ENCODE peak calls at places on chromosome 14, in six cellular contexts. R, J, Q, K, G and E are unnamed samples.

GRCh38 chr14:37172024-37172869 is at the start of gene SLC25A21:
- DNase-seq in G (peak; percentile 93), J (no peak), K (peak; percentile 83), Q (peak; percentile 46), R (peak; percentile 68), E (peak; percentile 77)

GRCh38 chr14:40362856-40363255 is 930.6 kb upstream of the FBXO33 start:
- DNase-seq in J (no peak), R (no peak), G (no peak), Q (no peak), K (no peak), E (no peak)

GRCh38 chr14:77612011-77612620 is 4.3 kb downstream of the SPTLC2 start:
- DNase-seq in G (no peak), J (no peak), K (no peak), Q (no peak), R (no peak), E (no peak)

GRCh38 chr14:90536511-90537191 is 139.8 kb downstream of the CALM1 start:
- DNase-seq in G (no peak), J (no peak), R (no peak), K (no peak), Q (no peak), E (no peak)

GRCh38 chr14:102509744-102510615 is at the start of gene ANKRD9:
- DNase-seq in K (peak; percentile 97), G (peak; percentile 99), Q (peak; percentile 92), J (peak; percentile 99), R (peak; percentile 97), E (peak; percentile 97)

GRCh38 chr14:52043690-52044089 is 25.2 kb downstream of the NID2 start:
- DNase-seq in K (peak; percentile 50), R (peak; percentile 49), J (peak; percentile 89), G (no peak), Q (no peak), E (peak; percentile 36)

GRCh38 chr14:104437703-104438102 is 141.9 kb upstream of the C14orf180 start:
- DNase-seq in R (no peak), G (no peak), J (no peak), K (no peak), Q (no peak), E (no peak)

GRCh38 chr14:77206261-77206824 is 24.7 kb downstream of the TMEM63C start:
- DNase-seq in G (no peak), Q (no peak), J (no peak), K (no peak), R (no peak), E (no peak)

GRCh38 chr14:105711058-105711620 is 184.8 kb downstream of the TMEM121 start:
- DNase-seq in R (no peak), J (no peak), Q (no peak), G (peak; percentile 62), K (no peak), E (no peak)

GRCh38 chr14:77730976-77731497 is 23.1 kb downstream of the SLIRP start:
- DNase-seq in R (no peak), K (no peak), G (no peak), J (no peak), Q (no peak), E (no peak)

GRCh38 chr14:69775012-69775411 is 8.1 kb downstream of the SRSF5 start:
- DNase-seq in G (no peak), R (no peak), J (no peak), K (no peak), Q (no peak), E (no peak)

GRCh38 chr14:103558071-103558882 is 4.2 kb downstream of the BAG5 start:
- DNase-seq in R (no peak), Q (no peak), J (no peak), K (peak; percentile 29), G (no peak), E (no peak)

GRCh38 chr14:87815121-87815520 is 177.9 kb downstream of the GALC start:
- DNase-seq in G (no peak), Q (no peak), R (no peak), J (no peak), K (no peak), E (no peak)

GRCh38 chr14:102633906-102634595 is 41.6 kb downstream of the RCOR1 start:
- DNase-seq in K (no peak), J (no peak), G (no peak), Q (no peak), R (no peak), E (no peak)

GRCh38 chr14:67526676-67527459 is 6.2 kb upstream of the PLEKHH1 start:
- DNase-seq in K (no peak), R (peak; percentile 49), Q (peak; percentile 45), G (no peak), J (no peak), E (peak; percentile 42)

GRCh38 chr14:79580908-79581307 is 630.4 kb downstream of the DIO2 start:
- DNase-seq in K (no peak), R (no peak), J (no peak), G (no peak), Q (no peak), E (no peak)

GRCh38 chr14:73143003-73143402 is 6.7 kb downstream of the PSEN1 start:
- DNase-seq in J (no peak), R (no peak), Q (no peak), K (no peak), G (no peak), E (no peak)

GRCh38 chr14:68622856-68623255 is 170.0 kb downstream of the ZFP36L1 start:
- DNase-seq in G (no peak), Q (no peak), K (no peak), J (peak; percentile 21), R (no peak), E (no peak)

GRCh38 chr14:64531567-64531966 is 9.0 kb upstream of the HSPA2 start:
- DNase-seq in R (no peak), Q (no peak), J (no peak), G (no peak), K (no peak), E (no peak)

GRCh38 chr14:30994681-30995620 is 30.5 kb upstream of the AP4S1 start:
- DNase-seq in R (no peak), Q (no peak), J (no peak), G (no peak), K (no peak), E (no peak)

GRCh38 chr14:33693237-33693636 is 257.6 kb downstream of the EGLN3 start:
- DNase-seq in R (no peak), G (no peak), J (no peak), K (no peak), Q (no peak), E (no peak)

GRCh38 chr14:92902726-92903125 is 20.2 kb upstream of the CHGA start:
- DNase-seq in J (no peak), G (no peak), Q (no peak), K (no peak), R (no peak), E (no peak)

GRCh38 chr14:64249363-64249762 is 44.8 kb downstream of the ESR2 start:
- DNase-seq in R (no peak), Q (no peak), J (no peak), G (no peak), K (no peak), E (no peak)

GRCh38 chr14:74302160-74302628 is 540 bp downstream of the ABCD4 start:
- DNase-seq in J (no peak), K (no peak), G (no peak), R (no peak), Q (no peak), E (no peak)

DNA sequence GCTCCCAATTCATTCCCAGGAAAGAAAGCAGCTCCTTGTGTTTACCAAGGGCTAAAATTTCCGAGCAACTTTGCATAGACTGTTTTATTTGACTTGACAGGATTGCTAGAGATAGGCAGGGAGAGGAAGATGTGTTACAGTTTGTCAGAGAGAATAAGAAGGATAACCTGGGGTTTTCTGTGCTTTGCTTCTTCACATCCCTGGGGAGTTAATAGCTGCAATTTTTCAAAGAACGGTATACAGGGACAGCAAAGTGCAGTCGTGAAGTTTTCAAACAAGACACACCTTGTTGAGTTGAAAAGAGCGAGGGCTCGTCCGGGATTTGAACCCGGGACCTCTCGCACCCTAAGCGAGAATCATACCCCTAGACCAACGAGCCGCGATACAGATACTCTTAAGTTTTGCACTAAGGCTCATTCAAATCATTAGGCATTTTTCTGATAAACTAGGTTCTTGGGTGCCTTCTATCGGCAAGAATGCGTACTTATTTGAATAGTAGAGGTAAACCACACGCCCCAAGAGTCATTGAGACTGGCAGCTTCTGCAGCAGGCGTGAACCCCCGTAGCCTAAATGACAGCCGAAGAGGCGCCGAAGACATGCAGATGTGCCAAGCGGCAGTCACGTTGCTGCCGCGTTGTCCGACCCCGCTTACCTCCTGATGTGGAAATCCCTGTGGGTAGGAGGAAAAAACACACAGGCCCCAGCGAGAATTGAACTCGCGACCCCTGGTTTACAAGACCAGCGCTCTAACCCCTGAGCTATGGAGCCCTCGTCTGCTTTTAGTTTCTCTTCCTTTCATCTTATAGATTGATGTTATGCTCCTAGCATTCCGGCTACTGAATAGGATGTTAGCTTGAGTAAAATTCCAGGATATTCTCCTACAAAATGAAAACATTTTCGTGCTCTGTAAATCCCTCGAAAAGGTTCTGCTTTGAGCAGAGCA is 22.2 kb upstream of the RNASE12 start:
- DNase-seq in Q (peak; percentile 94), K (peak; percentile 87), G (peak; percentile 82), J (peak; percentile 97), R (peak; percentile 86), E (peak; percentile 82)
- TF ChIP-seq EP300 in Q (peak; percentile 30), K (no peak), G (no peak), J (no peak), R (no peak), E (no peak)

GRCh38 chr14:101501858-101502615 is 59.3 kb upstream of the DIO3 start:
- DNase-seq in G (no peak), J (no peak), K (no peak), Q (no peak), R (no peak), E (peak; percentile 16)

GRCh38 chr14:101502761-101503392 is 58.4 kb upstream of the DIO3 start:
- DNase-seq in G (no peak), K (no peak), R (no peak), J (no peak), Q (no peak), E (peak; percentile 19)

GRCh38 chr14:101500681-101501080 is 60.6 kb upstream of the DIO3 start:
- DNase-seq in Q (no peak), G (no peak), J (no peak), K (no peak), R (no peak), E (no peak)

GRCh38 chr14:101500061-101500460 is 61.2 kb upstream of the DIO3 start:
- DNase-seq in Q (no peak), J (no peak), K (no peak), G (no peak), R (no peak), E (no peak)

GRCh38 chr14:101501341-101501740 is 60.0 kb upstream of the DIO3 start:
- DNase-seq in R (no peak), J (no peak), Q (no peak), G (no peak), K (peak; percentile 30), E (peak; percentile 13)
- TF ChIP-seq EP300 in R (no peak), J (no peak), Q (no peak), G (no peak), K (no peak), E (no peak)

GRCh38 chr14:99549684-99550083 is 54.3 kb downstream of the CCDC85C start:
- DNase-seq in Q (no peak), G (no peak), K (no peak), J (no peak), R (no peak), E (no peak)
- TF ChIP-seq EP300 in Q (no peak), G (no peak), K (no peak), J (no peak), R (no peak), E (no peak)

DNA sequence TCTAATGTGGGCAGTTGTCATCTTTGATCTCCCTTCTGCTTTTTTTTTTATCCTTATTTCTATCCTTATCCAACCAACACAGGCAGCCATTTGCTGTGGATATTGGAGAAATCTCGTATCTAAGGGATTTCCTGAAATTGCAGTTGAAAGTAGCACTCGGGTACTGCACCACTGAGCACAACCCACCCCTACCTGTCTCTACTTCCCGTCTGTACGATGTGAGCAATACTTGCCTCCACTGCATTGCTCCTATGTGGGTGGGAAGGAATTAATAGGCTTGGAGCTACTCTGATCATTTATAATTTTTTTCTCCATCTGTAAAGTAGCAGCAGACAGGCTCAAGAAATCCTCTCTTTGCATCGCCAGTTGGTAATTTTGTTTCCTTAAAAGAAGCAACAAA is 300.4 kb downstream of the SNAPC1 start:
- DNase-seq in G (no peak), K (no peak), J (no peak), Q (no peak), R (no peak), E (no peak)
- TF ChIP-seq EP300 in G (no peak), K (no peak), J (no peak), Q (no peak), R (no peak), E (no peak)